ENCODE peak calls at places on chromosomes 16 and 17, in seven cellular contexts. J is stimulated activated CD4-positive, alpha-beta T cell treated with anti-CD3 and anti-CD28 coated beads, Interleukin-12 subunit alpha, Interleukin-12 subunit beta, amount 100 ng/mL, for 4 hours; P is T-helper 1 cell; G is bronchial epithelial cell; U is NCI-H226; E is CD4-positive, CD25-positive, alpha-beta regulatory T cell; C is NCI-H1417. S is an unnamed sample.

GRCh38 chr17:14051692-14052091 is 17.6 kb upstream of the COX10 start:
- DNase-seq in U (no peak), G (no peak), E (no peak), C (no peak), J (no peak), P (no peak), S (no peak)

GRCh38 chr16:66520406-66521194 is 29.3 kb downstream of the TK2 start:
- DNase-seq in G (no peak), C (no peak), U (no peak), P (peak; percentile 41), J (no peak), E (peak; percentile 30), S (no peak)

GRCh38 chr16:58451263-58451662 is 48.7 kb upstream of the NDRG4 start:
- DNase-seq in C (no peak), U (no peak), E (no peak), G (no peak), J (no peak), P (no peak), S (no peak)

GRCh38 chr17:77723909-77724875 is 234.3 kb upstream of the TNRC6C start:
- DNase-seq in G (no peak), E (no peak), J (no peak), C (peak; percentile 73), U (no peak), P (no peak), S (no peak)

GRCh38 chr17:81858170-81858966 is 2.0 kb downstream of the P4HB start:
- DNase-seq in J (no peak), G (no peak), U (no peak), P (no peak), C (no peak), E (no peak), S (no peak)

GRCh38 chr17:28413804-28414203 is 7.8 kb upstream of the SLC46A1 start:
- DNase-seq in E (no peak), P (no peak), J (no peak), U (no peak), C (no peak), G (no peak), S (no peak)

GRCh38 chr16:81995651-81996050 is 15.6 kb downstream of the SDR42E1 start:
- DNase-seq in G (peak; percentile 37), E (no peak), P (no peak), C (no peak), U (no peak), J (no peak), S (no peak)

GRCh38 chr16:89749637-89750036 is 28.3 kb downstream of the ZNF276 start:
- DNase-seq in J (no peak), G (no peak), E (no peak), U (no peak), P (no peak), C (no peak), S (no peak)

GRCh38 chr17:45838751-45839150 is 5.9 kb upstream of the SPPL2C start:
- DNase-seq in J (no peak), C (no peak), G (no peak), P (no peak), U (no peak), E (no peak), S (no peak)

GRCh38 chr17:81091774-81092517 is 57.0 kb downstream of the BAIAP2 start:
- DNase-seq in C (no peak), P (no peak), J (no peak), U (no peak), G (no peak), E (no peak), S (no peak)

GRCh38 chr16:88926374-88926990 is 50.5 kb downstream of the CBFA2T3 start:
- DNase-seq in C (no peak), G (no peak), E (no peak), U (no peak), P (no peak), J (no peak), S (no peak)

GRCh38 chr16:48075398-48075797 is 80.4 kb downstream of the ABCC12 start:
- DNase-seq in E (no peak), J (no peak), P (no peak), U (no peak), C (no peak), G (no peak), S (peak; percentile 26)

GRCh38 chr16:7405166-7405565 is 72.5 kb downstream of the RBFOX1 start:
- DNase-seq in U (no peak), G (peak; percentile 3), E (no peak), C (peak; percentile 88), P (no peak), J (no peak), S (no peak)

GRCh38 chr17:9204623-9205329 is 183.5 kb downstream of the NTN1 start:
- DNase-seq in G (no peak), U (no peak), J (no peak), E (no peak), P (no peak), C (no peak), S (no peak)

GRCh38 chr16:55008836-55009510 is 78.3 kb downstream of the IRX5 start:
- DNase-seq in G (no peak), J (no peak), C (no peak), E (no peak), P (no peak), U (no peak), S (no peak)

GRCh38 chr17:73474370-73474988 is 162.7 kb upstream of the CDC42EP4 start:
- DNase-seq in P (no peak), C (peak; percentile 59), E (no peak), G (peak; percentile 80), J (peak; percentile 2), U (peak; percentile 48), S (no peak)

GRCh38 chr17:66493283-66494019 is 191.0 kb downstream of the PRKCA start:
- DNase-seq in P (no peak), E (no peak), C (no peak), G (peak; percentile 55), J (no peak), U (peak; percentile 67), S (no peak)

GRCh38 chr16:85124636-85125346 is 12.5 kb upstream of the CIBAR2 start:
- DNase-seq in G (no peak), U (no peak), C (no peak), P (no peak), J (no peak), E (no peak), S (no peak)

GRCh38 chr17:13362341-13363122 is 239.2 kb downstream of the HS3ST3A1 start:
- DNase-seq in P (no peak), G (peak; percentile 50), J (no peak), C (no peak), E (no peak), U (no peak), S (no peak)

GRCh38 chr16:54370653-54371052 is 84.1 kb upstream of the IRX3 start:
- DNase-seq in J (no peak), E (no peak), U (no peak), G (no peak), C (no peak), P (no peak), S (no peak)

GRCh38 chr17:63855185-63855584 is 12.7 kb upstream of the SMARCD2 start:
- DNase-seq in C (no peak), P (no peak), J (no peak), G (no peak), E (no peak), U (no peak), S (no peak)

GRCh38 chr17:33055746-33056145 is 64.1 kb downstream of the SPACA3 start:
- DNase-seq in U (no peak), C (no peak), P (no peak), E (no peak), G (no peak), J (no peak), S (no peak)

GRCh38 chr16:5488581-5488980 is 391.0 kb upstream of the EEF2KMT start:
- DNase-seq in G (no peak), J (no peak), U (no peak), C (no peak), E (no peak), P (no peak), S (no peak)

GRCh38 chr16:83852774-83853173 is 45.0 kb downstream of the HSBP1 start:
- DNase-seq in P (no peak), J (no peak), E (no peak), C (no peak), G (no peak), U (no peak), S (no peak)

GRCh38 chr17:17902877-17903276 is 66.1 kb upstream of the SREBF1 start:
- DNase-seq in U (no peak), J (no peak), C (no peak), E (no peak), P (no peak), G (no peak), S (no peak)

GRCh38 chr16:69039333-69039941 is 66.0 kb upstream of the HAS3 start:
- DNase-seq in P (no peak), U (no peak), G (peak; percentile 21), J (no peak), C (no peak), E (no peak), S (no peak)

GRCh38 chr17:76398523-76399174 is 14.2 kb downstream of the SPHK1 start:
- DNase-seq in J (no peak), C (no peak), E (no peak), G (no peak), P (no peak), U (no peak), S (no peak)

GRCh38 chr17:75010683-75011406 is 1.6 kb upstream of the MRPL58 start:
- DNase-seq in J (no peak), P (no peak), E (no peak), C (no peak), G (peak; percentile 54), U (peak; percentile 69), S (no peak)

GRCh38 chr17:48127371-48128051 is 19.9 kb downstream of the SNX11 start:
- DNase-seq in C (no peak), J (no peak), P (no peak), E (no peak), U (peak; percentile 53), G (peak; percentile 91), S (no peak)

GRCh38 chr17:49132317-49132698 is 261 bp upstream of the B4GALNT2 start:
- DNase-seq in C (no peak), P (no peak), E (no peak), J (no peak), G (no peak), U (no peak), S (no peak)

S was measured in AG04450.